ENCODE peak calls at places on chromosomes 4 and X, in seven cellular contexts. One of them, this sample, is unnamed.

GRCh38 chrX:130523460-130524394 is 121.9 kb downstream of the RBMX2 start:
- DNase-seq in OCI-LY7: no peak
- DNase-seq in left lung: no peak
- DNase-seq in SJSA1: peak
- DNase-seq in foreskin fibroblast: peak
- DNase-seq in GM23338: peak
- DNase-seq in psoas muscle: peak
- DNase-seq in this sample: no peak

GRCh38 chrX:137550561-137551305 is 15.2 kb upstream of the ZIC3 start:
- DNase-seq in OCI-LY7: no peak
- DNase-seq in psoas muscle: no peak
- DNase-seq in GM23338: peak
- DNase-seq in left lung: no peak
- DNase-seq in foreskin fibroblast: no peak
- DNase-seq in SJSA1: no peak
- DNase-seq in this sample: no peak

GRCh38 chr4:55670695-55671094 is 34.6 kb upstream of the NMU start:
- DNase-seq in GM23338: no peak
- DNase-seq in SJSA1: no peak
- DNase-seq in OCI-LY7: no peak
- DNase-seq in psoas muscle: no peak
- DNase-seq in foreskin fibroblast: no peak
- DNase-seq in left lung: no peak
- DNase-seq in this sample: no peak

GRCh38 chr4:53240573-53240972 is 125.3 kb downstream of the SCFD2 start:
- DNase-seq in psoas muscle: no peak
- DNase-seq in foreskin fibroblast: no peak
- DNase-seq in SJSA1: no peak
- DNase-seq in GM23338: no peak
- DNase-seq in OCI-LY7: no peak
- DNase-seq in left lung: no peak
- DNase-seq in this sample: no peak

GRCh38 chr4:23728971-23729370 is 160.9 kb downstream of the PPARGC1A start:
- DNase-seq in GM23338: no peak
- DNase-seq in foreskin fibroblast: peak
- DNase-seq in SJSA1: no peak
- DNase-seq in psoas muscle: no peak
- DNase-seq in left lung: no peak
- DNase-seq in OCI-LY7: no peak
- DNase-seq in this sample: no peak

GRCh38 chr4:39642885-39643550 is 4.4 kb upstream of the SMIM14 start:
- DNase-seq in GM23338: no peak
- DNase-seq in OCI-LY7: no peak
- DNase-seq in SJSA1: no peak
- DNase-seq in foreskin fibroblast: peak
- DNase-seq in left lung: no peak
- DNase-seq in psoas muscle: no peak
- DNase-seq in this sample: no peak

GRCh38 chr4:165476214-165477098 is 97.6 kb downstream of the CPE start:
- DNase-seq in OCI-LY7: no peak
- DNase-seq in foreskin fibroblast: no peak
- DNase-seq in GM23338: no peak
- DNase-seq in psoas muscle: no peak
- DNase-seq in SJSA1: no peak
- DNase-seq in left lung: no peak
- DNase-seq in this sample: no peak

GRCh38 chr4:499563-499962 is 553 bp downstream of the PIGG start:
- DNase-seq in psoas muscle: no peak
- DNase-seq in GM23338: peak
- DNase-seq in SJSA1: no peak
- DNase-seq in foreskin fibroblast: no peak
- DNase-seq in OCI-LY7: no peak
- DNase-seq in left lung: no peak
- DNase-seq in this sample: no peak

GRCh38 chr4:165096776-165097175 is 15.9 kb downstream of the TMEM192 start:
- DNase-seq in psoas muscle: no peak
- DNase-seq in GM23338: peak
- DNase-seq in OCI-LY7: peak
- DNase-seq in foreskin fibroblast: peak
- DNase-seq in SJSA1: peak
- DNase-seq in left lung: no peak
- DNase-seq in this sample: no peak

GRCh38 chr4:25131925-25132324 is 28.3 kb downstream of the SEPSECS start:
- DNase-seq in foreskin fibroblast: no peak
- DNase-seq in left lung: no peak
- DNase-seq in GM23338: peak
- DNase-seq in SJSA1: no peak
- DNase-seq in psoas muscle: no peak
- DNase-seq in OCI-LY7: no peak
- DNase-seq in this sample: no peak

GRCh38 chr4:25667931-25668557 is 12.4 kb downstream of the SLC34A2 start:
- DNase-seq in OCI-LY7: no peak
- DNase-seq in left lung: no peak
- DNase-seq in foreskin fibroblast: no peak
- DNase-seq in psoas muscle: no peak
- DNase-seq in SJSA1: no peak
- DNase-seq in GM23338: peak
- DNase-seq in this sample: no peak

GRCh38 chr4:24800273-24800880 is 5.0 kb downstream of the SOD3 start:
- DNase-seq in OCI-LY7: no peak
- DNase-seq in psoas muscle: peak
- DNase-seq in GM23338: peak
- DNase-seq in SJSA1: no peak
- DNase-seq in foreskin fibroblast: no peak
- DNase-seq in left lung: no peak
- DNase-seq in this sample: no peak

GRCh38 chr4:109009909-109010308 is 247.1 kb upstream of the ETNPPL start:
- DNase-seq in left lung: no peak
- DNase-seq in SJSA1: no peak
- DNase-seq in OCI-LY7: no peak
- DNase-seq in psoas muscle: no peak
- DNase-seq in GM23338: no peak
- DNase-seq in foreskin fibroblast: peak
- DNase-seq in this sample: no peak

GRCh38 chrX:69618803-69619202 is 2.9 kb downstream of the EDA start:
- DNase-seq in OCI-LY7: peak
- DNase-seq in left lung: no peak
- DNase-seq in foreskin fibroblast: peak
- DNase-seq in SJSA1: no peak
- DNase-seq in GM23338: peak
- DNase-seq in psoas muscle: no peak
- DNase-seq in this sample: no peak

GRCh38 chr4:71429962-71430361 is 91.1 kb downstream of the SLC4A4 start:
- DNase-seq in OCI-LY7: no peak
- DNase-seq in psoas muscle: no peak
- DNase-seq in foreskin fibroblast: no peak
- DNase-seq in SJSA1: no peak
- DNase-seq in GM23338: no peak
- DNase-seq in left lung: no peak
- DNase-seq in this sample: no peak

GRCh38 chr4:145494666-145495065 is 13.0 kb downstream of the SMAD1 start:
- DNase-seq in psoas muscle: no peak
- DNase-seq in SJSA1: no peak
- DNase-seq in OCI-LY7: peak
- DNase-seq in GM23338: no peak
- DNase-seq in left lung: no peak
- DNase-seq in foreskin fibroblast: no peak
- DNase-seq in this sample: no peak

GRCh38 chr4:27084685-27085356 is 224.2 kb downstream of the STIM2 start:
- DNase-seq in GM23338: peak
- DNase-seq in psoas muscle: no peak
- DNase-seq in left lung: peak
- DNase-seq in OCI-LY7: no peak
- DNase-seq in SJSA1: no peak
- DNase-seq in foreskin fibroblast: peak
- DNase-seq in this sample: no peak
- H3K4me3 ChIP-seq in GM23338: peak
- H3K4me3 ChIP-seq in psoas muscle: peak
- H3K4me3 ChIP-seq in left lung: no peak
- H3K4me3 ChIP-seq in OCI-LY7: no peak
- H3K4me3 ChIP-seq in SJSA1: no peak
- H3K4me3 ChIP-seq in foreskin fibroblast: peak
- H3K4me3 ChIP-seq in this sample: no peak

DNA sequence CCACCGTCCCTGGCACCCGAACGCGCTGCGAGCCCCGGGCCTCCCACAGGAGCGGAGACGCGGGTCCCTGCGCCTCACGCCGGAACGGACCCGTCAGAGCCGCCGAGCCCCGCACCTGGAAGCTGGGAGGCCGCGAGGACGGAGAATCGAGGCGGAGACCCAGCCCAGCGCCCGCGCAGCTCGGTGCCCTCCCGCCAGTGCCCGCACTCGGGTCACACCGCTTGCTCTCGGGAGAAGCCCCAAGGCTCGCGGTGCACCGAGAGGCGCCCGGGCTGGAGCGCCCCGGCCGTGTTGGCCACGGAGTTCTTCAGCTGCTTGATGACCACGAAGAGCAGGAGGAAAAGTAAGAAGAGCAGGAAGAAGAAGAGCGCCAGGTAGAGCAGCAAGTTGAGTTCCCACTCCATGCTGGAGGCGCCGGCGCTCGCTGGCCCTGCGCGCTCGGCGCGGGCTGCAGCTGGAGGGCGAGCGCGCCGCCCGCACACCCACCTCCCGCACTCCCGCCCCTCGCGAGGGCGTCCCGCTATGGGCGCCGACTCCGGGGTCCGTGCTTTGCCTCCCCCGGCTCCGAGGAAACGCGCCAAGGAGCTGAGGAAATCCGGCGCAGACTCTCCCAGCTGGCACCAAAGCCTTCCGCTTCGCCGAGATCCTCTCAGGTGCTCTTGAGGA is at the start of gene SMIM43:
- DNase-seq in SJSA1: peak
- DNase-seq in foreskin fibroblast: peak
- DNase-seq in left lung: peak
- DNase-seq in GM23338: peak
- DNase-seq in psoas muscle: no peak
- DNase-seq in OCI-LY7: no peak
- DNase-seq in this sample: no peak
- H3K4me3 ChIP-seq in SJSA1: peak
- H3K4me3 ChIP-seq in foreskin fibroblast: peak
- H3K4me3 ChIP-seq in left lung: peak
- H3K4me3 ChIP-seq in GM23338: peak
- H3K4me3 ChIP-seq in psoas muscle: peak
- H3K4me3 ChIP-seq in OCI-LY7: no peak
- H3K4me3 ChIP-seq in this sample: peak

DNA sequence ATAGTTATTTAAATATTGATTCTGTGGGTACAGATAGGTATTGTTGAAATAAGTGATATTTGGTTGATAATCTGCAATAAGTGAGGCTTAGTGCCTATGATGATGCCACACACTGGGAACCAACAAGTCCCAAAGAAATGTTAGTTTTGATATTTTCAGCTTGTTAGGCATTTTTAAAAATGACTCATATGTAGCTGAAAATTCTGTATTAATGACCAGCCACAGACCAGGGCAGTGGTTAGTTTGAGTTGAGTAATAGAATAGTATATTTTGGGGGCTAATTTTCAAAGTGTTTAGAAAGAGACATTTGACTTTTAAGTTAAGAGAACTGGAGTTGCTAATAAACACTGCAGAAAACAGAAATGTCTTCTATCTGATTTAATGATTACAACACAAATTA is 9.4 kb downstream of the INTU start:
- DNase-seq in foreskin fibroblast: no peak
- DNase-seq in OCI-LY7: no peak
- DNase-seq in left lung: no peak
- DNase-seq in GM23338: no peak
- DNase-seq in SJSA1: no peak
- DNase-seq in psoas muscle: no peak
- DNase-seq in this sample: no peak
- H3K4me3 ChIP-seq in foreskin fibroblast: no peak
- H3K4me3 ChIP-seq in OCI-LY7: no peak
- H3K4me3 ChIP-seq in left lung: no peak
- H3K4me3 ChIP-seq in GM23338: no peak
- H3K4me3 ChIP-seq in SJSA1: no peak
- H3K4me3 ChIP-seq in psoas muscle: no peak
- H3K4me3 ChIP-seq in this sample: no peak

DNA sequence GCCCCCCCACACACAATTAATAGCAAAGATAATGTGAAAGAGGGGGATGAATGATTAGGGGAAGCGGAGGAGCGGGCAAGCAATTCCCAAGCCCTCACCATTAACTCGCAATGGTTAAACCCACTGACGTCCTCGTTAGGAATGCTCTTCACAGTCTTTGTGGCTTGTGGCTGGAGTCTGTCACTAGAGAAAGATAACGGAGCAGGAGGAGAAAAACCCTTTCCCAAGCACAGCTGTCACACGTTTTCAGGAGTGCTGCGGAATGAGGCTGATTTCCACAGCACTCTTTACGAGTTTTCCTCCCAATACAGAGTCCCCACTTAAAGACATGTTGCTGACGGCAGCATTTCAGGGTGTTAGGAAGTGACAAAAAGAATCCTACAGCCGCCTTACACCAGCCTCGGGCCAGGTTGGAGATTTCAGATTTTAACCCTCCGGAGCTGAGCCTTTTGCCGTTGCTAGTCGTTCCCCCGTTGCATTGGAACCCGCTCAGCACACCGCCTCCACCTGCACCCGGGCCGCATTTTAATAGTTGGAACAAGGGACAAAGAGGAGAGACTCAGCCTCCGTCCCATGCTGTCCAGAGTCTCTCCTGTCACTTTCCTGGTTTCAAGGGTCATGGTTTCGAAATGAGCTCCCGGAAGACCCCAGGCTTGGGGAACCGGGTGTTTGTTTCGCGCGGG is 92.2 kb downstream of the GEMIN8 start:
- DNase-seq in left lung: no peak
- DNase-seq in SJSA1: no peak
- DNase-seq in OCI-LY7: no peak
- DNase-seq in foreskin fibroblast: peak
- DNase-seq in psoas muscle: no peak
- DNase-seq in GM23338: no peak
- DNase-seq in this sample: no peak
- H3K4me3 ChIP-seq in left lung: peak
- H3K4me3 ChIP-seq in SJSA1: no peak
- H3K4me3 ChIP-seq in OCI-LY7: no peak
- H3K4me3 ChIP-seq in foreskin fibroblast: peak
- H3K4me3 ChIP-seq in psoas muscle: peak
- H3K4me3 ChIP-seq in GM23338: peak
- H3K4me3 ChIP-seq in this sample: peak

GRCh38 chrX:2610246-2611170 is 80.6 kb upstream of the CD99 start:
- DNase-seq in left lung: no peak
- DNase-seq in foreskin fibroblast: peak
- DNase-seq in SJSA1: peak
- DNase-seq in OCI-LY7: no peak
- DNase-seq in psoas muscle: no peak
- DNase-seq in GM23338: no peak
- DNase-seq in this sample: no peak
- H3K4me3 ChIP-seq in left lung: peak
- H3K4me3 ChIP-seq in foreskin fibroblast: peak
- H3K4me3 ChIP-seq in SJSA1: peak
- H3K4me3 ChIP-seq in OCI-LY7: peak
- H3K4me3 ChIP-seq in psoas muscle: peak
- H3K4me3 ChIP-seq in GM23338: peak
- H3K4me3 ChIP-seq in this sample: peak

GRCh38 chrX:111123125-111123524 is 27.1 kb downstream of the PAK3 start:
- DNase-seq in left lung: no peak
- DNase-seq in OCI-LY7: no peak
- DNase-seq in GM23338: no peak
- DNase-seq in SJSA1: no peak
- DNase-seq in foreskin fibroblast: no peak
- DNase-seq in psoas muscle: no peak
- DNase-seq in this sample: no peak
- H3K4me3 ChIP-seq in left lung: no peak
- H3K4me3 ChIP-seq in OCI-LY7: no peak
- H3K4me3 ChIP-seq in GM23338: no peak
- H3K4me3 ChIP-seq in SJSA1: no peak
- H3K4me3 ChIP-seq in foreskin fibroblast: no peak
- H3K4me3 ChIP-seq in psoas muscle: no peak
- H3K4me3 ChIP-seq in this sample: no peak